ENCODE peak calls at places on chromosomes 3 and 15, in eight cellular contexts. X is CD4-positive, alpha-beta T cell; B is nephron progenitor cell; C is kidney epithelial cell; V is cardiac muscle cell; M is A549; F is osteoblast; P is astrocyte. H is an unnamed sample.

GRCh38 chr3:53837331-53837730 is 8.9 kb downstream of the CHDH start:
- DNase-seq in M (no peak), C (no peak), X (no peak), F (no peak), B (no peak), V (no peak), P (no peak), H (no peak)

GRCh38 chr15:35194296-35194695 is 109.2 kb upstream of the NANOGP8 start:
- DNase-seq in X (no peak), M (no peak), F (no peak), B (no peak), P (peak), C (no peak), V (peak), H (no peak)

GRCh38 chr15:70299931-70300858 is 202.5 kb upstream of the TLE3 start:
- DNase-seq in M (no peak), B (no peak), F (no peak), P (no peak), C (no peak), X (peak), V (no peak), H (no peak)

GRCh38 chr3:65153850-65154512 is 466.2 kb upstream of the ADAMTS9 start:
- DNase-seq in X (no peak), C (no peak), B (no peak), P (no peak), M (no peak), F (no peak), V (no peak), H (no peak)

GRCh38 chr3:36911990-36912804 is 32.7 kb downstream of the TRANK1 start:
- DNase-seq in V (peak), B (no peak), C (peak), M (peak), X (peak), P (peak), F (peak), H (no peak)

GRCh38 chr3:53885239-53885638 is 3.3 kb upstream of the ACTR8 start:
- DNase-seq in X (no peak), P (no peak), B (no peak), V (no peak), C (no peak), F (no peak), M (no peak), H (no peak)

GRCh38 chr3:80190051-80190450 is 422.3 kb upstream of the ROBO1 start:
- DNase-seq in P (peak), X (no peak), F (peak), M (no peak), B (peak), V (peak), C (peak), H (no peak)

GRCh38 chr3:136818851-136819783 is at the start of gene SLC35G2:
- DNase-seq in P (peak), X (no peak), M (peak), C (no peak), F (peak), V (peak), B (peak), H (no peak)

GRCh38 chr3:39065197-39065596 is 13.4 kb downstream of the WDR48 start:
- DNase-seq in P (peak), B (peak), V (peak), F (peak), X (no peak), C (peak), M (peak), H (no peak)

GRCh38 chr3:18389108-18389733 is 35.9 kb downstream of the SATB1 start:
- DNase-seq in X (no peak), M (no peak), C (no peak), F (no peak), V (peak), P (no peak), B (peak), H (no peak)

GRCh38 chr3:67048067-67048715 is 50.1 kb downstream of the KBTBD8 start:
- DNase-seq in V (no peak), B (no peak), F (no peak), M (no peak), P (no peak), X (no peak), C (no peak), H (no peak)

GRCh38 chr3:128402319-128402718 is 64.4 kb downstream of the DNAJB8 start:
- DNase-seq in B (no peak), V (no peak), M (no peak), X (no peak), F (no peak), C (no peak), P (no peak), H (no peak)

GRCh38 chr3:111967651-111968274 is 11.1 kb upstream of the ABHD10 start:
- DNase-seq in B (peak), C (peak), V (peak), M (peak), X (peak), P (peak), F (peak), H (no peak)

GRCh38 chr3:40476478-40477470 is at the start of gene ZNF619:
- DNase-seq in M (peak), B (peak), P (peak), F (peak), X (no peak), V (peak), C (no peak), H (peak)

GRCh38 chr3:44110643-44111042 is 131.0 kb upstream of the TOPAZ1 start:
- DNase-seq in B (no peak), C (no peak), M (no peak), P (no peak), V (no peak), F (no peak), X (no peak), H (no peak)

GRCh38 chr3:97821413-97821809 is 400 bp upstream of the CRYBG3 start:
- DNase-seq in M (peak), X (no peak), P (peak), C (peak), F (peak), B (peak), V (no peak), H (no peak)

GRCh38 chr3:192919895-192920294 is 2.2 kb upstream of the MB21D2 start:
- DNase-seq in M (no peak), V (no peak), F (no peak), B (no peak), P (no peak), C (no peak), X (no peak), H (no peak)

GRCh38 chr3:106215047-106215446 is 346.2 kb upstream of the CBLB start:
- DNase-seq in B (no peak), C (no peak), V (no peak), X (no peak), M (no peak), P (peak), F (no peak), H (no peak)

GRCh38 chr3:65713016-65713415 is 325.7 kb downstream of the MAGI1 start:
- DNase-seq in C (peak), V (peak), M (no peak), X (no peak), F (peak), B (no peak), P (peak), H (no peak)

GRCh38 chr15:92391640-92392039 is 2.0 kb upstream of the ST8SIA2 start:
- DNase-seq in P (peak), M (peak), X (no peak), B (no peak), C (no peak), V (peak), F (no peak), H (no peak)

GRCh38 chr3:178289544-178290160 is 246.6 kb upstream of the KCNMB2 start:
- DNase-seq in P (no peak), V (peak), F (no peak), C (no peak), M (no peak), B (no peak), X (no peak), H (no peak)

GRCh38 chr3:122560680-122561079 is 3.4 kb downstream of the PARP9 start:
- DNase-seq in F (peak), C (no peak), V (peak), B (peak), X (peak), M (peak), P (peak), H (peak)

GRCh38 chr3:181417748-181418147 is 294.0 kb upstream of the SOX2 start:
- DNase-seq in C (no peak), F (no peak), B (peak), V (no peak), P (peak), X (no peak), M (no peak), H (no peak)

DNA sequence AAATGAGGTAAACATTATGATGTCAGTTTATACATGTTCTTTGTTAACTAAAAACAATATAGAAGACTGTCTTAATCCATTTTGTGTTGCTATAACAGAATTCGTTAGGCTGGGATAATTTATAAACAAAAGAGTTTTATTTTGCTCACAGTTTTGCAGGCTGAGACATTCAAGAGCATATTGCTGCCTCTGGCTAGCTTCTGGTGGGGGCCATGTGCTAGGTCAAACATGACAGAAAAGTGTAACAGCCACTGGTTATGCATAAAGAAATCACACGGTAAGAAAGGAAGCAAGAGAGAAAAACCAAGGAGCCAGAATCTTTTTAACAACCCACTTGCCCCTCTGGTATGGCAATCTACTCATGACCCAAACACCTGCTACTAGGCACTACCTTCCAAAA is 776.7 kb downstream of the PLOD2 start:
- DNase-seq in X (no peak), M (no peak), F (no peak), V (no peak), B (no peak), P (no peak), C (no peak), H (no peak)
- TF ChIP-seq CTCF in X (no peak), M (no peak), F (no peak), V (no peak), B (no peak), P (no peak), C (no peak), H (no peak)

GRCh38 chr15:86040360-86041095 is 39.1 kb upstream of the AGBL1 start:
- DNase-seq in B (no peak), C (no peak), M (no peak), V (no peak), X (no peak), F (peak), P (no peak), H (no peak)
- TF ChIP-seq CTCF in B (no peak), C (no peak), M (no peak), V (no peak), X (no peak), F (no peak), P (no peak), H (no peak)

DNA sequence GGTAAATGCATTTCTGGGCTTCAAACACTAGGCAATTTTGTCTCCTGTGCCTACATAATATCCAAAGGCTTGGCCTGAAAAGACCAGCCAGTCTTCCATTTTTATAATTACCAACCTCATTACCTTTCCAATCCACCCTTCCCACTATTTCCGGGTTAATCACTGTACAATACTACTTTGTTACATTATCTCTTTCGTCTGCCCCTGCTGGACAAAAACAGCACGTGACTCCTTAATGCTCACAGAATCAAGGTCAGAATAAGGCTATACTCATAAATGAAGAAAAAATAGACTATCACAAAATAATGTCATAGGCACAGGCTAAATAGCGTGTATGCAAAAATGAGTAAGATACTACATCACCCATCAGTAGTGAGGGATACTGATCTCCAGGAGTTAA is 40.1 kb downstream of the ABI3BP start:
- DNase-seq in M (no peak), C (no peak), X (no peak), F (no peak), V (no peak), B (no peak), P (no peak), H (no peak)
- TF ChIP-seq CTCF in M (no peak), C (no peak), X (no peak), F (peak), V (peak), B (no peak), P (no peak), H (no peak)

GRCh38 chr3:56802411-56802745 is 629 bp upstream of the ARHGEF3 start:
- DNase-seq in X (no peak), B (no peak), M (no peak), P (no peak), F (no peak), V (no peak), C (no peak), H (no peak)
- TF ChIP-seq CTCF in X (peak), B (no peak), M (no peak), P (no peak), F (no peak), V (no peak), C (no peak), H (no peak)

GRCh38 chr3:29696311-29696710 is 415.4 kb downstream of the RBMS3 start:
- DNase-seq in F (no peak), B (no peak), M (no peak), X (no peak), V (peak), P (no peak), C (no peak), H (no peak)
- TF ChIP-seq CTCF in F (no peak), B (no peak), M (no peak), X (no peak), V (no peak), P (no peak), C (no peak), H (no peak)

GRCh38 chr15:50675524-50676144 is 11.0 kb downstream of the TRPM7 start:
- DNase-seq in C (no peak), P (no peak), F (no peak), M (peak), V (peak), X (no peak), B (no peak), H (no peak)
- TF ChIP-seq CTCF in C (peak), P (peak), F (peak), M (peak), V (peak), X (peak), B (peak), H (peak)

DNA sequence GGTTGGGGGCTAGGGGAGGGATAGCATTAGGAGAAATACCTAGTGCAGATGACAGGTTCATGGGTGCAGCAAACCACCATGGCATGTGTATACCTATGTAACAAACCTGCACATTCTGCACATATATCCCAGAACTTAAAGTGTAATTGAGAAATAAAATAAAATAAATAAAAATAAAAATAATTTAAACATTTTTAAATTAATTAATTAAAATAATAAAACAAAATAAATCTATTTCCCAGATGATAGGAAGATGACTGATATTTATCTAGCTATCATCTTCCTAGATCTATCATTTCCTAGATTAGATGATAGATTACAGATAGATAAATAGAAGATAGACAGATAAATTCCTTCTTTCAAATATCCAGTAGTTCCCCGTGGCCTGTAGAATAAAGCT is 137.3 kb downstream of the OCA2 start:
- DNase-seq in X (no peak), B (no peak), V (no peak), M (no peak), C (no peak), F (no peak), P (no peak), H (no peak)
- TF ChIP-seq CTCF in X (no peak), B (no peak), V (no peak), M (no peak), C (no peak), F (no peak), P (no peak), H (no peak)

DNA sequence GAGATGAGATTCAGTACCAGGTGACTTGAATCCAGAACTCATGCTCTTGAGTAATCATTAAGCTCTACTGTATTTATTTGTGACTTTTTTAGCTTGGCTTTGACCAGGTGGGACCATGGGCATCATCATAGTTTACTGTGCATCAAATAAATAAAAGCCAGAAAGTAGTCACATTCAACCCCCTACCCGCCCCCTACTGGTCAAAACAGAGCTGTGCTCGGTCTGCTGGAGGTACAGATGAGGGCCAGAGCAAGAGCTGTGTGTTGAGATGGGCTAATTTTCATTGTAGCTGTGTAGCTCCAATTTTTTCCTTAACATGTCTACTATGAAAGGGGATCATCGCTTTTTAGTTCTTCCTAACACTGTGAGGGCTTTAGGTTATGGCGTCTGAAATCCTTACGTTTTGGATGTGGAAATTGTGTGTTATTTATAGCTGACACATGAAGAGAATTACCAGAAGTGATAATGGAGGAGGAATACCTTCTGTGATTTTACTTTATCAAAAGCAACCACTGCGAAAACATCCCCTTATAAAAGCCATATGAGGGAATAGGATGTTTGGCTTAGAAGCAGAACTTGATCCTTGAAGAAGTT is 375.1 kb downstream of the PTPRG start:
- DNase-seq in F (peak), P (no peak), V (peak), M (no peak), X (no peak), B (peak), C (no peak), H (no peak)
- TF ChIP-seq CTCF in F (peak), P (peak), V (peak), M (no peak), X (no peak), B (peak), C (peak), H (peak)

DNA sequence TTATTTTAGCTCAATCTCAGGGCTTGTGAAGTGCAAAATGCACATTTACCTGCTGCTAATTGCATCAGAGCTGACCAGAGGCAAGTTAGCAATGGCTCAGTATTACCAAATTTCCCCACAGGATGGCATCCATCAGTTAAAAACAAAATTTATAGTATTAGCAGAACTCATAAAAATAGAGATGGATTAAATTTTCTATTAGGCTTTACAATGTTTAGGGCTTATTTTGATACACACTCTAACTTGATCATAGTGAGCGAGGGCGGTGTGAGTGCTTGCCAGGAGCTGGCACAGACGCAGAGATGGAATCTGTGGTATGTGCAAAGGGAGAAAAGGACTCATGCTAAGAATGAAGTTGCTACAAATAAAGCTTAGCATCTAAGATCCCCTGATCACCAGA is 241.0 kb downstream of the NSUN3 start:
- DNase-seq in P (peak), C (no peak), M (no peak), V (peak), F (no peak), X (no peak), B (no peak), H (no peak)
- TF ChIP-seq CTCF in P (no peak), C (no peak), M (peak), V (no peak), F (peak), X (no peak), B (no peak), H (peak)

H was measured in D721Med.